ENCODE peak calls at places on chromosomes 5 and 9, in six cellular contexts. Q, K, D, L, V and A are unnamed samples.

GRCh38 chr9:126677188-126678084 is 63.7 kb downstream of the LMX1B start:
- DNase-seq in D (no peak), K (no peak), Q (no peak), V (no peak), L (no peak), A (no peak)

GRCh38 chr9:76138360-76138759 is 247.9 kb downstream of the PCSK5 start:
- DNase-seq in Q (no peak), K (no peak), D (no peak), L (no peak), V (no peak), A (no peak)

GRCh38 chr5:171714286-171714685 is 71.3 kb upstream of the SMIM23 start:
- DNase-seq in L (no peak), Q (no peak), V (no peak), K (no peak), D (no peak), A (no peak)

GRCh38 chr9:123073991-123074422 is 40.5 kb downstream of the GPR21 start:
- DNase-seq in D (no peak), L (no peak), K (no peak), Q (no peak), V (no peak), A (no peak)

GRCh38 chr9:26687421-26687820 is 205.2 kb downstream of the CAAP1 start:
- DNase-seq in L (no peak), V (no peak), Q (no peak), D (no peak), K (no peak), A (no peak)

GRCh38 chr5:74919487-74919886 is 53.3 kb upstream of the FAM169A start:
- DNase-seq in K (no peak), D (peak; percentile 69), V (no peak), Q (peak; percentile 47), L (peak; percentile 54), A (peak; percentile 37)

GRCh38 chr5:133688386-133688785 is 76.0 kb upstream of the FSTL4 start:
- DNase-seq in D (no peak), L (no peak), V (no peak), Q (no peak), K (no peak), A (no peak)

GRCh38 chr9:95213102-95213501 is 104.4 kb downstream of the FANCC start:
- DNase-seq in L (no peak), D (no peak), K (no peak), V (no peak), Q (no peak), A (no peak)

GRCh38 chr5:173753307-173754168 is 134.6 kb upstream of the CPEB4 start:
- DNase-seq in D (peak; percentile 67), K (no peak), L (peak; percentile 70), Q (no peak), V (peak; percentile 25), A (peak; percentile 82)

GRCh38 chr9:99416007-99416406 is 193.9 kb downstream of the SEC61B start:
- DNase-seq in L (no peak), K (peak; percentile 9), Q (no peak), V (no peak), D (no peak), A (no peak)

GRCh38 chr9:26329974-26330373 is 562.6 kb downstream of the CAAP1 start:
- DNase-seq in K (no peak), V (no peak), L (no peak), D (no peak), Q (no peak), A (peak; percentile 48)

GRCh38 chr9:127789179-127789578 is 3.3 kb downstream of the CDK9 start:
- DNase-seq in D (no peak), Q (no peak), L (no peak), V (no peak), K (no peak), A (no peak)

GRCh38 chr5:69209607-69210006 is 20.2 kb downstream of the CENPH start:
- DNase-seq in L (no peak), V (no peak), K (no peak), Q (no peak), D (no peak), A (no peak)

GRCh38 chr9:89077519-89077918 is 86.3 kb downstream of the S1PR3 start:
- DNase-seq in L (peak; percentile 1), V (no peak), Q (no peak), D (no peak), K (no peak), A (no peak)

GRCh38 chr5:178403956-178404600 is 171.5 kb upstream of the PHYKPL start:
- DNase-seq in D (no peak), L (no peak), V (no peak), K (no peak), Q (no peak), A (no peak)

GRCh38 chr5:6950250-6950649 is 237.0 kb downstream of the TENT4A start:
- DNase-seq in D (no peak), Q (no peak), K (no peak), L (no peak), V (no peak), A (no peak)

GRCh38 chr9:126240835-126241234 is 85.8 kb upstream of the MVB12B start:
- DNase-seq in D (no peak), L (no peak), K (no peak), V (no peak), Q (no peak), A (no peak)

GRCh38 chr5:67699560-67699959 is 503.0 kb upstream of the CD180 start:
- DNase-seq in D (no peak), L (no peak), K (no peak), V (no peak), Q (no peak), A (no peak)

GRCh38 chr5:179312557-179313235 is 32.6 kb downstream of the ADAMTS2 start:
- DNase-seq in V (no peak), K (no peak), L (no peak), D (no peak), Q (no peak), A (no peak)

GRCh38 chr5:116766470-116766947 is 191.9 kb upstream of the SEMA6A start:
- DNase-seq in V (no peak), D (no peak), L (peak; percentile 31), Q (peak; percentile 69), K (peak; percentile 70), A (no peak)

GRCh38 chr9:3177921-3178320 is 334.0 kb upstream of the PUM3 start:
- DNase-seq in K (no peak), Q (no peak), L (no peak), V (no peak), D (no peak), A (no peak)

GRCh38 chr5:133938932-133939331 is 29.5 kb downstream of the C5orf15 start:
- DNase-seq in D (no peak), V (no peak), Q (no peak), K (no peak), L (no peak), A (no peak)

GRCh38 chr5:146796911-146797310 is 81.6 kb downstream of the PPP2R2B start:
- DNase-seq in V (no peak), K (no peak), D (no peak), Q (no peak), L (no peak), A (no peak)

GRCh38 chr5:100165309-100165708 is 369.9 kb upstream of the FAM174A start:
- DNase-seq in Q (no peak), K (peak; percentile 9), L (no peak), D (no peak), V (no peak), A (no peak)

GRCh38 chr9:5511935-5512580 is 1.7 kb downstream of the PDCD1LG2 start:
- DNase-seq in K (no peak), V (no peak), Q (no peak), L (no peak), D (no peak), A (no peak)

GRCh38 chr5:90134892-90135291 is 274.7 kb downstream of the CETN3 start:
- DNase-seq in Q (no peak), L (peak; percentile 4), V (no peak), D (no peak), K (no peak), A (no peak)

GRCh38 chr5:1392801-1393565 is 48.1 kb upstream of the CLPTM1L start:
- DNase-seq in K (no peak), Q (no peak), V (no peak), L (no peak), D (no peak), A (no peak)

GRCh38 chr5:25393321-25393720 is 748.5 kb upstream of the CDH10 start:
- DNase-seq in K (no peak), Q (no peak), V (no peak), L (no peak), D (no peak), A (no peak)

GRCh38 chr9:129281506-129282145 is 103.6 kb upstream of the IER5L start:
- DNase-seq in Q (no peak), V (no peak), D (no peak), L (no peak), K (no peak), A (no peak)

GRCh38 chr5:103132684-103133083 is 12.6 kb downstream of the PPIP5K2 start:
- DNase-seq in D (no peak), K (no peak), V (no peak), Q (no peak), L (no peak), A (no peak)
- TF ChIP-seq JUND in D (no peak), K (no peak), V (no peak), Q (no peak), L (no peak), A (no peak)

GRCh38 chr5:170499621-170500020 is 4.2 kb upstream of the KCNIP1 start:
- DNase-seq in L (no peak), D (no peak), V (no peak), Q (no peak), K (no peak), A (no peak)
- TF ChIP-seq JUND in L (no peak), D (no peak), V (no peak), Q (no peak), K (no peak), A (no peak)

GRCh38 chr5:16160706-16161105 is 18.9 kb downstream of the MARCHF11 start:
- DNase-seq in Q (peak; percentile 12), D (no peak), K (peak; percentile 2), V (no peak), L (peak; percentile 72), A (peak; percentile 38)

GRCh38 chr5:16152601-16153568 is 26.7 kb downstream of the MARCHF11 start:
- DNase-seq in L (no peak), V (no peak), D (peak; percentile 29), K (no peak), Q (no peak), A (peak; percentile 21)

GRCh38 chr5:16156152-16156551 is 23.4 kb downstream of the MARCHF11 start:
- DNase-seq in Q (no peak), D (no peak), L (no peak), K (no peak), V (no peak), A (no peak)
- TF ChIP-seq JUND in Q (no peak), D (no peak), L (no peak), K (no peak), V (no peak), A (no peak)

GRCh38 chr9:110777843-110778215 is 109.2 kb downstream of the MUSK start:
- DNase-seq in V (no peak), L (no peak), Q (no peak), K (no peak), D (no peak), A (no peak)

GRCh38 chr9:110775724-110776123 is 107.1 kb downstream of the MUSK start:
- DNase-seq in K (no peak), Q (no peak), D (no peak), V (no peak), L (no peak), A (no peak)

GRCh38 chr9:110782701-110783100 is 114.1 kb downstream of the MUSK start:
- DNase-seq in K (no peak), L (no peak), D (no peak), V (no peak), Q (no peak), A (no peak)

GRCh38 chr9:110776207-110776606 is 107.6 kb downstream of the MUSK start:
- DNase-seq in V (no peak), Q (no peak), L (no peak), K (no peak), D (no peak), A (no peak)

GRCh38 chr9:110777201-110777842 is 108.7 kb downstream of the MUSK start:
- DNase-seq in L (no peak), D (no peak), V (no peak), Q (no peak), K (no peak), A (no peak)
- TF ChIP-seq JUND in L (no peak), D (no peak), V (no peak), Q (no peak), K (no peak), A (no peak)